ENCODE peak calls at places on chromosome 14, in nine cellular contexts. Z, H, F, L, U, E, M, O and Q are unnamed samples.

GRCh38 chr14:89911018-89911919 is 43.3 kb downstream of the EFCAB11 start:
- DNase-seq in Z (peak; percentile 33), L (no peak), M (no peak), F (peak; percentile 86), H (no peak), U (no peak), E (no peak), O (no peak), Q (no peak)

GRCh38 chr14:93007225-93007997 is 84.5 kb downstream of the CHGA start:
- DNase-seq in O (no peak), M (peak; percentile 58), Z (no peak), U (peak; percentile 65), F (peak; percentile 80), L (no peak), E (peak; percentile 62), H (peak; percentile 58), Q (peak; percentile 65)

GRCh38 chr14:104993808-104994591 is 8.4 kb downstream of the CLBA1 start:
- DNase-seq in M (no peak), F (no peak), E (no peak), H (peak; percentile 12), U (no peak), L (no peak), Z (no peak), O (no peak), Q (no peak)

GRCh38 chr14:101834387-101835165 is 73.1 kb downstream of the PPP2R5C start:
- DNase-seq in F (no peak), H (no peak), U (no peak), O (no peak), M (no peak), E (no peak), Z (peak; percentile 41), L (no peak), Q (no peak)

GRCh38 chr14:66508846-66509621 is 1.1 kb downstream of the GPHN start:
- DNase-seq in F (peak; percentile 25), M (peak; percentile 35), L (peak; percentile 71), H (peak; percentile 34), U (peak; percentile 52), E (peak; percentile 28), O (peak; percentile 61), Z (peak; percentile 23), Q (peak; percentile 74)

GRCh38 chr14:61132894-61133293 is 148.2 kb downstream of the TMEM30B start:
- DNase-seq in H (no peak), U (no peak), F (no peak), O (no peak), L (no peak), E (no peak), Z (no peak), M (no peak), Q (no peak)

GRCh38 chr14:33186656-33187055 is 248.0 kb downstream of the NPAS3 start:
- DNase-seq in O (no peak), M (no peak), H (no peak), F (no peak), E (no peak), Z (no peak), U (no peak), L (no peak), Q (no peak)

GRCh38 chr14:101128478-101129450 is 225.2 kb upstream of the RTL1 start:
- DNase-seq in Z (no peak), O (no peak), U (peak; percentile 25), E (no peak), H (no peak), F (no peak), L (peak; percentile 51), M (peak; percentile 10), Q (peak; percentile 9)

GRCh38 chr14:85533821-85534271 is 3.9 kb downstream of the FLRT2 start:
- DNase-seq in L (peak; percentile 62), E (no peak), M (peak; percentile 33), Z (no peak), F (peak; percentile 16), H (peak; percentile 15), O (peak; percentile 61), U (no peak), Q (peak; percentile 61)

GRCh38 chr14:80278293-80279037 is 67.2 kb upstream of the DIO2 start:
- DNase-seq in U (no peak), Z (no peak), M (peak; percentile 44), L (no peak), F (no peak), O (no peak), H (no peak), E (peak; percentile 39), Q (peak; percentile 30)

GRCh38 chr14:66237701-66238100 is 248.5 kb upstream of the CCDC196 start:
- DNase-seq in Z (no peak), F (no peak), E (no peak), L (no peak), O (no peak), M (no peak), U (no peak), H (no peak), Q (no peak)